ENCODE peak calls at places on chromosomes 6 and 20, in four cellular contexts. One of them, this sample, is unnamed.

GRCh38 chr6:63805808-63806572 is 170.4 kb downstream of the PHF3 start:
- DNase-seq in upper lobe of left lung: no peak
- DNase-seq in testis: no peak
- DNase-seq in prostate gland: peak; percentile 56
- DNase-seq in this sample: no peak

GRCh38 chr20:61613885-61614284 is 361.8 kb downstream of the CDH4 start:
- DNase-seq in prostate gland: no peak
- DNase-seq in testis: no peak
- DNase-seq in upper lobe of left lung: no peak
- DNase-seq in this sample: no peak

GRCh38 chr20:51469578-51470520 is 72.7 kb downstream of the NFATC2 start:
- DNase-seq in prostate gland: no peak
- DNase-seq in upper lobe of left lung: no peak
- DNase-seq in testis: no peak
- DNase-seq in this sample: no peak

GRCh38 chr6:3723966-3724365 is 27.5 kb downstream of the PXDC1 start:
- DNase-seq in upper lobe of left lung: no peak
- DNase-seq in testis: no peak
- DNase-seq in prostate gland: no peak
- DNase-seq in this sample: peak; percentile 20

GRCh38 chr20:1327241-1327653 is 1.7 kb downstream of the SDCBP2 start:
- DNase-seq in prostate gland: no peak
- DNase-seq in testis: peak; percentile 86
- DNase-seq in upper lobe of left lung: no peak
- DNase-seq in this sample: peak; percentile 65

GRCh38 chr6:56708810-56709597 is 66.3 kb upstream of the DST start:
- DNase-seq in prostate gland: no peak
- DNase-seq in testis: no peak
- DNase-seq in upper lobe of left lung: no peak
- DNase-seq in this sample: no peak

GRCh38 chr6:39086294-39086693 is 28.7 kb downstream of the SAYSD1 start:
- DNase-seq in upper lobe of left lung: no peak
- DNase-seq in testis: no peak
- DNase-seq in prostate gland: no peak
- DNase-seq in this sample: no peak

GRCh38 chr20:61585764-61586163 is 333.7 kb downstream of the CDH4 start:
- DNase-seq in prostate gland: no peak
- DNase-seq in testis: no peak
- DNase-seq in upper lobe of left lung: no peak
- DNase-seq in this sample: no peak

GRCh38 chr6:53294095-53294494 is 54.7 kb downstream of the ELOVL5 start:
- DNase-seq in prostate gland: no peak
- DNase-seq in upper lobe of left lung: no peak
- DNase-seq in testis: no peak
- DNase-seq in this sample: no peak

GRCh38 chr6:2237001-2237400 is 8.4 kb downstream of the GMDS start:
- DNase-seq in prostate gland: peak; percentile 27
- DNase-seq in upper lobe of left lung: no peak
- DNase-seq in testis: no peak
- DNase-seq in this sample: no peak

GRCh38 chr6:36907781-36908180 is 22.0 kb downstream of the C6orf89 start:
- DNase-seq in testis: peak; percentile 73
- DNase-seq in prostate gland: peak; percentile 80
- DNase-seq in upper lobe of left lung: no peak
- DNase-seq in this sample: no peak

GRCh38 chr6:99177736-99178135 is 171.7 kb downstream of the FAXC start:
- DNase-seq in upper lobe of left lung: no peak
- DNase-seq in testis: no peak
- DNase-seq in prostate gland: no peak
- DNase-seq in this sample: no peak

GRCh38 chr20:39795401-39796272 is 833.5 kb downstream of the DHX35 start:
- DNase-seq in prostate gland: no peak
- DNase-seq in upper lobe of left lung: no peak
- DNase-seq in testis: no peak
- DNase-seq in this sample: no peak

GRCh38 chr20:1946762-1947534 is 46.9 kb downstream of the PDYN start:
- DNase-seq in upper lobe of left lung: peak; percentile 78
- DNase-seq in prostate gland: peak; percentile 23
- DNase-seq in testis: peak; percentile 47
- DNase-seq in this sample: no peak

GRCh38 chr20:29410805-29411457 is 1846.5 kb upstream of the DEFB115 start:
- DNase-seq in upper lobe of left lung: peak; percentile 75
- DNase-seq in testis: no peak
- DNase-seq in prostate gland: no peak
- DNase-seq in this sample: no peak

GRCh38 chr6:37699138-37699766 is 1.6 kb upstream of the MDGA1 start:
- DNase-seq in prostate gland: peak; percentile 36
- DNase-seq in upper lobe of left lung: peak; percentile 34
- DNase-seq in testis: peak; percentile 28
- DNase-seq in this sample: no peak

GRCh38 chr6:105985816-105986632 is 100.1 kb upstream of the PRDM1 start:
- DNase-seq in prostate gland: no peak
- DNase-seq in upper lobe of left lung: peak; percentile 79
- DNase-seq in testis: peak; percentile 26
- DNase-seq in this sample: no peak

GRCh38 chr6:20876016-20876415 is 341.8 kb downstream of the CDKAL1 start:
- DNase-seq in testis: no peak
- DNase-seq in prostate gland: no peak
- DNase-seq in upper lobe of left lung: no peak
- DNase-seq in this sample: no peak

GRCh38 chr20:20691477-20691863 is 21.0 kb downstream of the RALGAPA2 start:
- DNase-seq in upper lobe of left lung: no peak
- DNase-seq in prostate gland: no peak
- DNase-seq in testis: no peak
- DNase-seq in this sample: no peak

GRCh38 chr20:36167826-36168634 is 13.5 kb downstream of the EPB41L1 start:
- DNase-seq in prostate gland: no peak
- DNase-seq in testis: no peak
- DNase-seq in upper lobe of left lung: no peak
- DNase-seq in this sample: no peak

GRCh38 chr6:21462519-21462852 is 131.1 kb upstream of the SOX4 start:
- DNase-seq in upper lobe of left lung: no peak
- DNase-seq in prostate gland: peak; percentile 44
- DNase-seq in testis: no peak
- DNase-seq in this sample: no peak

GRCh38 chr6:4380881-4381281 is 245.5 kb upstream of the ECI2 start:
- DNase-seq in prostate gland: no peak
- DNase-seq in upper lobe of left lung: no peak
- DNase-seq in testis: no peak
- DNase-seq in this sample: no peak

GRCh38 chr20:63014710-63015109 is 7.9 kb upstream of the BHLHE23 start:
- DNase-seq in prostate gland: no peak
- DNase-seq in upper lobe of left lung: no peak
- DNase-seq in testis: no peak
- DNase-seq in this sample: no peak

GRCh38 chr6:169763308-169763707 is 11.9 kb downstream of the ERMARD start:
- DNase-seq in testis: no peak
- DNase-seq in prostate gland: no peak
- DNase-seq in upper lobe of left lung: no peak
- DNase-seq in this sample: no peak

GRCh38 chr20:49478754-49479689 is 3.4 kb downstream of the KCNB1 start:
- DNase-seq in upper lobe of left lung: no peak
- DNase-seq in prostate gland: no peak
- DNase-seq in testis: no peak
- DNase-seq in this sample: no peak

GRCh38 chr6:88367248-88367647 is 201.1 kb upstream of the CNR1 start:
- DNase-seq in upper lobe of left lung: no peak
- DNase-seq in testis: no peak
- DNase-seq in prostate gland: no peak
- DNase-seq in this sample: no peak

GRCh38 chr6:22368794-22369193 is 72.0 kb upstream of the PRL start:
- DNase-seq in testis: no peak
- DNase-seq in upper lobe of left lung: no peak
- DNase-seq in prostate gland: no peak
- DNase-seq in this sample: no peak

GRCh38 chr20:35497780-35498189 is 31.7 kb downstream of the C20orf173 start:
- DNase-seq in upper lobe of left lung: peak; percentile 81
- DNase-seq in prostate gland: no peak
- DNase-seq in testis: peak; percentile 62
- DNase-seq in this sample: no peak

GRCh38 chr20:62088258-62089127 is 22.8 kb upstream of the TAF4 start:
- DNase-seq in upper lobe of left lung: no peak
- DNase-seq in testis: no peak
- DNase-seq in prostate gland: no peak
- DNase-seq in this sample: no peak

GRCh38 chr20:19701449-19701848 is 56.6 kb upstream of the RIN2 start:
- DNase-seq in testis: no peak
- DNase-seq in upper lobe of left lung: no peak
- DNase-seq in prostate gland: no peak
- DNase-seq in this sample: peak; percentile 47

GRCh38 chr6:26305097-26305841 is 59.7 kb upstream of the BTN3A2 start:
- DNase-seq in testis: peak; percentile 65
- DNase-seq in upper lobe of left lung: no peak
- DNase-seq in prostate gland: no peak
- DNase-seq in this sample: peak; percentile 76

GRCh38 chr6:33752139-33753015 is 5.7 kb upstream of the IP6K3 start:
- DNase-seq in prostate gland: no peak
- DNase-seq in upper lobe of left lung: no peak
- DNase-seq in testis: no peak
- DNase-seq in this sample: peak; percentile 62

GRCh38 chr6:11473008-11473740 is 64.4 kb upstream of the TMEM170B start:
- DNase-seq in prostate gland: no peak
- DNase-seq in upper lobe of left lung: no peak
- DNase-seq in testis: peak; percentile 54
- DNase-seq in this sample: no peak
- H3K27ac ChIP-seq in prostate gland: no peak overlapping the region
- H3K27ac ChIP-seq in upper lobe of left lung: peak overlapping the region; percentile 74
- H3K27ac ChIP-seq in testis: no peak overlapping the region
- H3K27ac ChIP-seq in this sample: no peak overlapping the region

DNA sequence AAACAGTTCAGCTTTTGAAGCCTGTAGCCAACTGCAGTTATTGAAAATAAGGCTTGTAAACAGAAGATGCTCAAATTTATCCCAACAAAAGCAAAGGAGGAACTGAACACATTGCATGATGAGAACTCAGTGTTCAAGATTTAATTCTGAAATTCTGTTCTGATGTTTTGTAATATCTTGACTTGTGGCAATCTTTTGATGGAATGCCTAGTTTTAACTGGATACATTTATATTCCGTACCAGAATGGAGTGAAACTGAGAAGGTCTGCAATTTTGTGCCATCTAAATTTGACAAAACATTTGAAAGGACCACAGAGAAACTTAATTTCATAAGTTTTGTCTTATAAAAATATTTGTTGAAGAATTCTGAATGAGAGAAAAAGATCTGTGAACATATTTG is 17.5 kb downstream of the FYN start:
- DNase-seq in prostate gland: no peak
- DNase-seq in testis: no peak
- DNase-seq in upper lobe of left lung: no peak
- DNase-seq in this sample: no peak
- TF ChIP-seq POLR2A in prostate gland: no peak
- TF ChIP-seq POLR2A in testis: no peak
- TF ChIP-seq POLR2A in upper lobe of left lung: no peak
- TF ChIP-seq POLR2A in this sample: no peak

GRCh38 chr6:30167101-30167500 is 3.8 kb downstream of the TRIM15 start:
- DNase-seq in upper lobe of left lung: no peak
- DNase-seq in testis: no peak
- DNase-seq in prostate gland: no peak
- DNase-seq in this sample: no peak

GRCh38 chr6:30171677-30172471 is 8.5 kb downstream of the TRIM15 start:
- DNase-seq in testis: peak; percentile 52
- DNase-seq in prostate gland: no peak
- DNase-seq in upper lobe of left lung: peak; percentile 84
- DNase-seq in this sample: no peak

GRCh38 chr6:30175765-30176164 is 12.4 kb downstream of the TRIM15 start:
- DNase-seq in upper lobe of left lung: no peak
- DNase-seq in testis: no peak
- DNase-seq in prostate gland: no peak
- DNase-seq in this sample: no peak

GRCh38 chr6:30164714-30165113 is 1.4 kb downstream of the TRIM15 start:
- DNase-seq in upper lobe of left lung: no peak
- DNase-seq in testis: no peak
- DNase-seq in prostate gland: no peak
- DNase-seq in this sample: no peak

DNA sequence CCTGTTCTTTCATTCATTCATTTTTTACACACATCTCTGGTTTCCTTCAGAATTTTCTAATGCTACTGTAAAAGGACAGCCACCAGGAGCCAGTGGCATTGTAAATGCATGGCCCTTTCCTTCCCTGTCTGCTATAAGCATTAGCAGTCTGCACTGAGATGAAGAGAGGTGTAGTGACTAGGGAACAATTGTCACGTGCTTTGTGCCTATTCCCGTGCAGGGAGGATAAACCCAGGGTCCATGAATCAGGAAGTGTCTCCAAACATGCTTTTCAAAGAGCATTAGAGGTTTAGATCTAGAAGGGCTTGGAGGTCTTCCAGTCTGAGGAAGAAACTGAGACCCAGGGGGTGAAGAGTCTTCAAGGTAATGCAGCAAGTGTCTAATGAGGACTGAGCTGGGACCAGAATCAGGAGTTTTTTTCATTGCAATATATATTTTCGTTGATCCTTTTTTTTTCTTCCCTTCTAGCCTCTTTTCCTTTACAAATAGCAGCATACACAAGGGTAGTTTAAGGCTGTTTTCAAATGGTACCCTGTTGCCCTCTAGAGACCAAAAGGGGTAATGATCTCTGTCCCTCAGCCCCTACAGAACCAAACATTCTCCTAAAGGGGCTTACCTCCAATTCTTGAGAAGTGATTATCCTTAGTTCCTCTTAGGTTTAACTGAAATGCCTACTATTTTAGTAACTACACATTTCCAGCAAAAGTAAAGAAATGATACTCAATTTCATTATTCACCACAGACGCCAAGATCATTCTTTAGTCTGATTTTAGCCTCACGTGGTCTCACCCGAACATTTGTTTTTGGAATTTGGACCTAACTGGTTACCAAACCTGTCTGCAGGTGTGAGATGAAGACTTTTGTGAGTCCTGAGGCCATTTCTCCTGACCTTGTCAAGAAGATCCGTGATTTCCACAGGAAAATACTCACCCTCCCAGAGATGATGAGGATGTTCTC is 6.6 kb downstream of the TRIM15 start:
- DNase-seq in testis: no peak
- DNase-seq in prostate gland: no peak
- DNase-seq in upper lobe of left lung: no peak
- DNase-seq in this sample: no peak
- TF ChIP-seq CTCF in testis: peak; percentile 55
- TF ChIP-seq CTCF in prostate gland: peak; percentile 52
- TF ChIP-seq CTCF in upper lobe of left lung: peak; percentile 84
- TF ChIP-seq CTCF in this sample: peak; percentile 31

DNA sequence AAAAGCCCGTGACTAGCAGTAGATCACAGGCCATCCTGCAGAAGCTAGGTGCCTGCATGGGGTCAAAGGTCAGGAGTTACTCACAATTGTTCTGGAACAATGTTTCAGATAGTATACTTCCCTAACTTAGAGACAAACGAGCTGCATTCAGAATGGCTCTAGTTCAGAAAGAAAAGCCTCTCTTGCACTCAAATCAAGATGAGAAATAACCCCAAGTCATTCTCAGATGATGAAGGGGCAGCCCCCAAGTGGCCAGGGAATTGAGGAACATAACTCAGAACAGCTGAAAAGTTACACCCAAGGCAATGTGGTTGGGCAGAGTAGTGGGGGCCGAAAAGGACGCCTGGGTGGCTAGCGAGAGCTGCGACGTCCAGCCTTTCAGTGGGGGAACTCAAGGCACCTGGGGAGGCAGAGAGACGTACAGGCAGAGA is 27.8 kb downstream of the FYN start:
- DNase-seq in upper lobe of left lung: no peak
- DNase-seq in testis: no peak
- DNase-seq in prostate gland: no peak
- DNase-seq in this sample: no peak
- H3K27ac ChIP-seq in upper lobe of left lung: no peak overlapping the region
- H3K27ac ChIP-seq in testis: no peak overlapping the region
- H3K27ac ChIP-seq in prostate gland: no peak overlapping the region
- H3K27ac ChIP-seq in this sample: peak overlapping the region; percentile 62